ENCODE peak calls at places on chromosome 20, in seven cellular contexts. K is IMR-90; S is mucosa of descending colon; A is HFFc6; D is dorsolateral prefrontal cortex; J is stimulated activated CD4-positive, alpha-beta T cell treated with anti-CD3 and anti-CD28 coated beads, TNF-alpha, amount 100 ng/mL, for 4 hours; C is omental fat pad. F is an unnamed sample.

GRCh38 chr20:33319986-33320385 is 37.0 kb downstream of the BPIFB1 start:
- DNase-seq in J (no peak), K (no peak), C (no peak), D (no peak), S (no peak), A (no peak), F (no peak)

GRCh38 chr20:14609328-14610221 is 272.2 kb upstream of the FLRT3 start:
- DNase-seq in J (no peak), C (no peak), S (no peak), K (no peak), D (no peak), A (no peak), F (no peak)

GRCh38 chr20:57908691-57909090 is 198.9 kb upstream of the PMEPA1 start:
- DNase-seq in S (no peak), J (no peak), K (no peak), D (no peak), C (no peak), A (no peak), F (no peak)

GRCh38 chr20:6863355-6863754 is 95.9 kb downstream of the BMP2 start:
- DNase-seq in K (no peak), S (no peak), A (no peak), J (no peak), C (no peak), D (no peak), F (no peak)

GRCh38 chr20:26167499-26167898 is 470.8 kb upstream of the ZNF337 start:
- DNase-seq in A (peak), S (no peak), D (no peak), J (no peak), K (peak), C (no peak), F (no peak)

GRCh38 chr20:46964299-46965123 is 69.9 kb downstream of the EYA2 start:
- DNase-seq in K (no peak), C (no peak), S (no peak), J (no peak), A (no peak), D (no peak), F (no peak)

GRCh38 chr20:60283281-60283680 is 325.1 kb downstream of the CDH26 start:
- DNase-seq in J (no peak), A (no peak), D (no peak), K (no peak), C (no peak), S (no peak), F (no peak)

GRCh38 chr20:33209789-33210188 is 7.4 kb upstream of the BPIFA3 start:
- DNase-seq in A (peak), S (peak), K (peak), J (no peak), C (peak), D (no peak), F (no peak)

GRCh38 chr20:58515240-58516212 is at the start of gene APCDD1L:
- DNase-seq in D (no peak), C (no peak), S (no peak), J (no peak), K (peak), A (peak), F (no peak)

GRCh38 chr20:4973330-4974097 is 27.8 kb downstream of the SLC23A2 start:
- DNase-seq in J (no peak), S (peak), K (peak), D (no peak), A (peak), C (no peak), F (peak)

GRCh38 chr20:32793059-32793458 is 26.7 kb upstream of the MAPRE1 start:
- DNase-seq in K (no peak), A (no peak), D (no peak), C (no peak), S (no peak), J (no peak), F (no peak)

GRCh38 chr20:14925286-14925685 is 587.9 kb upstream of the FLRT3 start:
- DNase-seq in C (no peak), D (no peak), K (no peak), S (no peak), J (no peak), A (no peak), F (no peak)

GRCh38 chr20:62210496-62210855 is 9.6 kb downstream of the HRH3 start:
- DNase-seq in J (no peak), A (no peak), S (no peak), C (no peak), D (no peak), K (no peak), F (no peak)

GRCh38 chr20:22577515-22578220 is 6.7 kb downstream of the FOXA2 start:
- DNase-seq in J (no peak), S (peak), A (no peak), C (no peak), K (no peak), D (no peak), F (no peak)

GRCh38 chr20:54475334-54476287 is at the start of gene DOK5:
- DNase-seq in J (no peak), K (peak), A (no peak), C (no peak), S (peak), D (no peak), F (no peak)

GRCh38 chr20:9241721-9242427 is 173.0 kb downstream of the PLCB4 start:
- DNase-seq in J (no peak), A (peak), S (no peak), C (no peak), D (no peak), K (peak), F (no peak)

GRCh38 chr20:4246428-4246827 is 231.1 kb upstream of the RNF24 start:
- DNase-seq in J (no peak), D (no peak), A (no peak), K (no peak), S (no peak), C (no peak), F (no peak)

GRCh38 chr20:23350855-23351838 is 556 bp downstream of the NXT1 start:
- DNase-seq in J (peak), D (peak), K (peak), A (peak), C (peak), S (peak), F (peak)

GRCh38 chr20:62952373-62953166 is at the start of gene SLC17A9:
- DNase-seq in C (no peak), J (no peak), K (peak), D (no peak), S (peak), A (peak), F (no peak)

GRCh38 chr20:41359541-41360011 is 7.0 kb downstream of the EMILIN3 start:
- DNase-seq in A (no peak), K (no peak), S (no peak), C (no peak), D (no peak), J (no peak), F (no peak)

GRCh38 chr20:478949-479429 is 16.7 kb upstream of the TBC1D20 start:
- DNase-seq in J (no peak), D (peak), S (no peak), C (no peak), K (peak), A (peak), F (no peak)

GRCh38 chr20:35497780-35498189 is 31.7 kb downstream of the C20orf173 start:
- DNase-seq in S (peak), D (no peak), K (no peak), A (no peak), C (no peak), J (no peak), F (no peak)

GRCh38 chr20:62296724-62297448 is 5.9 kb upstream of the ADRM1 start:
- DNase-seq in C (no peak), S (no peak), D (no peak), K (no peak), A (no peak), J (no peak), F (no peak)

GRCh38 chr20:25090492-25091429 is 8.8 kb upstream of the VSX1 start:
- DNase-seq in C (no peak), D (peak), S (peak), K (no peak), J (peak), A (no peak), F (peak)

GRCh38 chr20:62642666-62643520 is 590 bp downstream of the SLCO4A1 start:
- DNase-seq in K (peak), J (peak), S (peak), C (no peak), D (peak), A (no peak), F (peak)

GRCh38 chr20:20440473-20440872 is 72.6 kb downstream of the INSM1 start:
- DNase-seq in J (no peak), C (no peak), D (peak), K (no peak), S (no peak), A (no peak), F (no peak)

GRCh38 chr20:64131406-64131805 is 24.0 kb upstream of the NPBWR2 start:
- DNase-seq in A (peak), D (peak), K (no peak), J (no peak), S (no peak), C (peak), F (no peak)

GRCh38 chr20:62742979-62743776 is 34.5 kb downstream of the NTSR1 start:
- DNase-seq in A (no peak), S (no peak), J (no peak), K (no peak), C (no peak), D (no peak), F (no peak)

GRCh38 chr20:641516-641913 is 11.5 kb downstream of the SRXN1 start:
- DNase-seq in C (no peak), A (no peak), J (no peak), S (no peak), K (no peak), D (no peak), F (no peak)

GRCh38 chr20:15475483-15475882 is 1097.8 kb downstream of the KIF16B start:
- DNase-seq in D (peak), J (no peak), C (no peak), S (peak), K (no peak), A (no peak), F (no peak)

GRCh38 chr20:6178537-6178936 is 55.7 kb upstream of the FERMT1 start:
- DNase-seq in J (no peak), K (peak), S (no peak), C (no peak), A (peak), D (no peak), F (no peak)

GRCh38 chr20:64079273-64080012 is at the start of gene RGS19:
- DNase-seq in A (no peak), S (peak), D (peak), J (peak), K (peak), C (peak), F (no peak)

F was measured in stimulated activated CD8-positive, alpha-beta memory T cell treated with anti-CD3 and anti-CD28 coated beads, Interleukin-15, amount 100 ng/mL, for 4 hours.